ENCODE peak calls at places on chromosome 20, in four cellular contexts. One of them, this sample, is unnamed.
A peak's percentile ranks its signal among the peaks of the same experiment; 100 is the strongest.

GRCh38 chr20:58888521-58889333 is 36.2 kb downstream of the GNAS start:
- DNase-seq in psoas muscle: peak; percentile 92
- DNase-seq in tibial artery: peak; percentile 70
- DNase-seq in MM.1S: peak; percentile 82
- DNase-seq in this sample: peak; percentile 93

GRCh38 chr20:58546756-58547526 is 31.7 kb upstream of the APCDD1L start:
- DNase-seq in psoas muscle: no peak
- DNase-seq in tibial artery: no peak
- DNase-seq in MM.1S: no peak
- DNase-seq in this sample: no peak

GRCh38 chr20:57594092-57594911 is 25.9 kb downstream of the ZBP1 start:
- DNase-seq in tibial artery: no peak
- DNase-seq in psoas muscle: peak; percentile 76
- DNase-seq in MM.1S: peak; percentile 28
- DNase-seq in this sample: peak; percentile 63

GRCh38 chr20:363319-364078 is 16.6 kb downstream of the NRSN2 start:
- DNase-seq in tibial artery: no peak
- DNase-seq in MM.1S: no peak
- DNase-seq in psoas muscle: no peak
- DNase-seq in this sample: no peak

GRCh38 chr20:50379049-50379990 is 130.9 kb upstream of the PTPN1 start:
- DNase-seq in MM.1S: no peak
- DNase-seq in psoas muscle: peak; percentile 98
- DNase-seq in tibial artery: peak; percentile 96
- DNase-seq in this sample: no peak

GRCh38 chr20:41654292-41654691 is 36.1 kb upstream of the CHD6 start:
- DNase-seq in MM.1S: no peak
- DNase-seq in tibial artery: no peak
- DNase-seq in psoas muscle: no peak
- DNase-seq in this sample: no peak

GRCh38 chr20:15702161-15702560 is 871.1 kb downstream of the KIF16B start:
- DNase-seq in MM.1S: no peak
- DNase-seq in tibial artery: no peak
- DNase-seq in psoas muscle: no peak
- DNase-seq in this sample: no peak

GRCh38 chr20:49717693-49718092 is 4.0 kb upstream of the B4GALT5 start:
- DNase-seq in MM.1S: peak; percentile 21
- DNase-seq in psoas muscle: peak; percentile 59
- DNase-seq in tibial artery: no peak
- DNase-seq in this sample: no peak

GRCh38 chr20:22490287-22491187 is 93.8 kb downstream of the FOXA2 start:
- DNase-seq in MM.1S: no peak
- DNase-seq in tibial artery: no peak
- DNase-seq in psoas muscle: no peak
- DNase-seq in this sample: no peak

GRCh38 chr20:58546312-58546711 is 31.1 kb upstream of the APCDD1L start:
- DNase-seq in psoas muscle: no peak
- DNase-seq in MM.1S: no peak
- DNase-seq in tibial artery: no peak
- DNase-seq in this sample: no peak

GRCh38 chr20:61043681-61044080 is 208.4 kb upstream of the CDH4 start:
- DNase-seq in psoas muscle: no peak
- DNase-seq in tibial artery: no peak
- DNase-seq in MM.1S: no peak
- DNase-seq in this sample: no peak

GRCh38 chr20:45097485-45098095 is 3.3 kb downstream of the KCNS1 start:
- DNase-seq in MM.1S: no peak
- DNase-seq in tibial artery: no peak
- DNase-seq in psoas muscle: no peak
- DNase-seq in this sample: peak; percentile 45

GRCh38 chr20:4683261-4683660 is 38.4 kb upstream of the PRND start:
- DNase-seq in psoas muscle: no peak
- DNase-seq in tibial artery: no peak
- DNase-seq in MM.1S: no peak
- DNase-seq in this sample: no peak

GRCh38 chr20:46127396-46128010 is 9.4 kb downstream of the CD40 start:
- DNase-seq in MM.1S: no peak
- DNase-seq in tibial artery: no peak
- DNase-seq in psoas muscle: no peak
- DNase-seq in this sample: no peak

GRCh38 chr20:38763616-38764015 is 15.4 kb downstream of the ACTR5 start:
- DNase-seq in tibial artery: no peak
- DNase-seq in MM.1S: no peak
- DNase-seq in psoas muscle: no peak
- DNase-seq in this sample: no peak

GRCh38 chr20:2751868-2752630 is 48.4 kb downstream of the CPXM1 start:
- DNase-seq in MM.1S: peak; percentile 20
- DNase-seq in psoas muscle: no peak
- DNase-seq in tibial artery: no peak
- DNase-seq in this sample: no peak

GRCh38 chr20:35327074-35327976 is 35.1 kb upstream of the FAM83C start:
- DNase-seq in tibial artery: no peak
- DNase-seq in MM.1S: no peak
- DNase-seq in psoas muscle: no peak
- DNase-seq in this sample: no peak

GRCh38 chr20:8981482-8981881 is 87.4 kb upstream of the PLCB4 start:
- DNase-seq in MM.1S: no peak
- DNase-seq in psoas muscle: no peak
- DNase-seq in tibial artery: no peak
- DNase-seq in this sample: no peak

GRCh38 chr20:46324960-46325703 is 16.8 kb upstream of the CDH22 start:
- DNase-seq in tibial artery: no peak
- DNase-seq in MM.1S: no peak
- DNase-seq in psoas muscle: no peak
- DNase-seq in this sample: peak; percentile 26

GRCh38 chr20:49979030-49979832 is 3.5 kb upstream of the SNAI1 start:
- DNase-seq in psoas muscle: peak; percentile 65
- DNase-seq in tibial artery: no peak
- DNase-seq in MM.1S: peak; percentile 40
- DNase-seq in this sample: peak; percentile 56

GRCh38 chr20:46222521-46223007 is 85.7 kb downstream of the CDH22 start:
- DNase-seq in tibial artery: no peak
- DNase-seq in MM.1S: no peak
- DNase-seq in psoas muscle: peak; percentile 90
- DNase-seq in this sample: no peak

GRCh38 chr20:58471835-58472164 is 43.4 kb downstream of the APCDD1L start:
- DNase-seq in MM.1S: no peak
- DNase-seq in psoas muscle: no peak
- DNase-seq in tibial artery: no peak
- DNase-seq in this sample: no peak

GRCh38 chr20:37979021-37979985 is 54.0 kb downstream of the TTI1 start:
- DNase-seq in tibial artery: no peak
- DNase-seq in MM.1S: no peak
- DNase-seq in psoas muscle: no peak
- DNase-seq in this sample: no peak

GRCh38 chr20:38732981-38733380 is 8.7 kb downstream of the SLC32A1 start:
- DNase-seq in MM.1S: no peak
- DNase-seq in tibial artery: no peak
- DNase-seq in psoas muscle: no peak
- DNase-seq in this sample: no peak

GRCh38 chr20:59663513-59663890 is 59.2 kb downstream of the PHACTR3 start:
- DNase-seq in psoas muscle: no peak
- DNase-seq in MM.1S: no peak
- DNase-seq in tibial artery: no peak
- DNase-seq in this sample: no peak

GRCh38 chr20:3161316-3162079 is 1.8 kb upstream of the FASTKD5 start:
- DNase-seq in tibial artery: no peak
- DNase-seq in psoas muscle: no peak
- DNase-seq in MM.1S: no peak
- DNase-seq in this sample: no peak

GRCh38 chr20:18632196-18632789 is 44.4 kb downstream of the DTD1 start:
- DNase-seq in MM.1S: peak; percentile 45
- DNase-seq in tibial artery: peak; percentile 47
- DNase-seq in psoas muscle: peak; percentile 76
- DNase-seq in this sample: peak; percentile 74

GRCh38 chr20:22924036-22924737 is 110.9 kb upstream of the SSTR4 start:
- DNase-seq in psoas muscle: no peak
- DNase-seq in MM.1S: no peak
- DNase-seq in tibial artery: no peak
- DNase-seq in this sample: no peak

GRCh38 chr20:12156252-12156651 is 238.6 kb downstream of the BTBD3 start:
- DNase-seq in psoas muscle: no peak
- DNase-seq in tibial artery: no peak
- DNase-seq in MM.1S: no peak
- DNase-seq in this sample: no peak

GRCh38 chr20:52585333-52585732 is 386.8 kb upstream of the TSHZ2 start:
- DNase-seq in MM.1S: no peak
- DNase-seq in tibial artery: no peak
- DNase-seq in psoas muscle: no peak
- DNase-seq in this sample: no peak

GRCh38 chr20:44703183-44703925 is 11.8 kb upstream of the CCN5 start:
- DNase-seq in tibial artery: peak; percentile 47
- DNase-seq in psoas muscle: no peak
- DNase-seq in MM.1S: no peak
- DNase-seq in this sample: no peak

GRCh38 chr20:57793421-57793820 is 83.6 kb upstream of the PMEPA1 start:
- DNase-seq in tibial artery: no peak
- DNase-seq in MM.1S: no peak
- DNase-seq in psoas muscle: peak; percentile 35
- DNase-seq in this sample: no peak

GRCh38 chr20:17262786-17263185 is 35.9 kb downstream of the PCSK2 start:
- DNase-seq in psoas muscle: no peak
- DNase-seq in MM.1S: no peak
- DNase-seq in tibial artery: no peak
- DNase-seq in this sample: no peak

GRCh38 chr20:19083136-19083621 is 129.3 kb upstream of the SLC24A3 start:
- DNase-seq in tibial artery: no peak
- DNase-seq in psoas muscle: no peak
- DNase-seq in MM.1S: no peak
- DNase-seq in this sample: no peak

GRCh38 chr20:51731771-51732453 is 36.3 kb downstream of the ATP9A start:
- DNase-seq in MM.1S: no peak
- DNase-seq in psoas muscle: no peak
- DNase-seq in tibial artery: no peak
- DNase-seq in this sample: no peak

GRCh38 chr20:24935140-24935539 is 13.9 kb upstream of the CST7 start:
- DNase-seq in tibial artery: no peak
- DNase-seq in MM.1S: no peak
- DNase-seq in psoas muscle: no peak
- DNase-seq in this sample: no peak
- H3K4me3 ChIP-seq in tibial artery: no peak overlapping the region
- H3K4me3 ChIP-seq in MM.1S: no peak overlapping the region
- H3K4me3 ChIP-seq in psoas muscle: no peak overlapping the region
- H3K4me3 ChIP-seq in this sample: no peak overlapping the region

GRCh38 chr20:63496404-63497120 is 2.3 kb downstream of the EEF1A2 start:
- DNase-seq in tibial artery: no peak
- DNase-seq in MM.1S: no peak
- DNase-seq in psoas muscle: peak; percentile 59
- DNase-seq in this sample: no peak
- TF ChIP-seq CTCF in tibial artery: no peak
- TF ChIP-seq CTCF in MM.1S: no peak
- TF ChIP-seq CTCF in psoas muscle: no peak
- TF ChIP-seq CTCF in this sample: no peak

GRCh38 chr20:1393507-1393882 is 641 bp upstream of the FKBP1A start:
- DNase-seq in tibial artery: no peak
- DNase-seq in MM.1S: no peak
- DNase-seq in psoas muscle: no peak
- DNase-seq in this sample: no peak
- H3K4me3 ChIP-seq in tibial artery: peak overlapping the region; percentile 70
- H3K4me3 ChIP-seq in MM.1S: peak overlapping the region; percentile 96
- H3K4me3 ChIP-seq in psoas muscle: peak overlapping the region; percentile 88
- H3K4me3 ChIP-seq in this sample: peak overlapping the region; percentile 73

GRCh38 chr20:10478930-10479329 is 43.8 kb downstream of the SLX4IP start:
- DNase-seq in MM.1S: no peak
- DNase-seq in tibial artery: no peak
- DNase-seq in psoas muscle: no peak
- DNase-seq in this sample: no peak
- TF ChIP-seq CTCF in MM.1S: no peak
- TF ChIP-seq CTCF in tibial artery: no peak
- TF ChIP-seq CTCF in psoas muscle: no peak
- TF ChIP-seq CTCF in this sample: no peak

DNA sequence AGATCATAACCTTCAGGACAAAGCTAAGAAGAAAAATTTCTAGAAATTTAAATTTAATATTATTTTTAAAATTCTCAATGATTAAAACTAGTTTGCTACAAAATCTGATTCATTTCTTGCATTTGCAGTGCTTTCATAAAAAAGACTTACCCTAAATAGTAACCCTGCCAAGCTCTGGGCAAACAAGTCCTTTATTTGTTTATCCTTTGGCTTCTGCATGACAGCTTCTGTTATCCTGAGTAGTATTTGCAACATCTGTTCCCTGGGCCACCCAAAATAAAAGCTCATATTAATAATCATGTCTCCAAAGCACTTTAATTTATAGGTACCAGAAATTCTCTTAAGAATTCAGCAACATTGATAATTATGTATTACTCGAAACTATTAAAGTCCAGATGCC is 101.3 kb downstream of the RALGAPA2 start:
- DNase-seq in tibial artery: no peak
- DNase-seq in MM.1S: no peak
- DNase-seq in psoas muscle: no peak
- DNase-seq in this sample: no peak
- H3K4me3 ChIP-seq in tibial artery: no peak overlapping the region
- H3K4me3 ChIP-seq in MM.1S: no peak overlapping the region
- H3K4me3 ChIP-seq in psoas muscle: no peak overlapping the region
- H3K4me3 ChIP-seq in this sample: no peak overlapping the region

This sample was measured in GM12865.